ENCODE peak calls at places on chromosomes 4 and X, in nine cellular contexts. B is activated CD4-positive, alpha-beta T cell treated with anti-CD3 and anti-CD28 coated beads for 36 hours; Q is Ammon's horn; W is dermis blood vessel endothelial cell; M is LoVo; C is mucosa of descending colon; A is ovary; K is HTR-8/SVneo; J is cardiac muscle cell. S is an unnamed sample.

GRCh38 chrX:115491766-115492165 is 69.2 kb upstream of the PLS3 start:
- DNase-seq in B (no peak), Q (no peak), W (peak), M (no peak), C (no peak), A (no peak), K (no peak), J (peak), S (no peak)

GRCh38 chr4:108172780-108173598 is 4.3 kb upstream of the LEF1 start:
- DNase-seq in B (peak), Q (no peak), W (peak), M (peak), C (peak), A (peak), K (no peak), J (peak), S (peak)

GRCh38 chr4:20251061-20251795 is 477 bp upstream of the SLIT2 start:
- DNase-seq in B (no peak), Q (no peak), W (no peak), M (no peak), C (no peak), A (no peak), K (no peak), J (peak), S (no peak)

GRCh38 chrX:153726286-153727107 is 1.8 kb downstream of the ABCD1 start:
- DNase-seq in B (peak), Q (peak), W (peak), M (no peak), C (peak), A (peak), K (no peak), J (peak), S (peak)

GRCh38 chr4:120749445-120750151 is 172.9 kb downstream of the PRDM5 start:
- DNase-seq in B (peak), Q (no peak), W (no peak), M (no peak), C (peak), A (no peak), K (no peak), J (no peak), S (no peak)

GRCh38 chr4:48445704-48446103 is 37.4 kb upstream of the SLC10A4 start:
- DNase-seq in B (no peak), Q (no peak), W (peak), M (peak), C (no peak), A (no peak), K (no peak), J (peak), S (peak)

GRCh38 chr4:38939150-38939549 is 71.5 kb downstream of the FAM114A1 start:
- DNase-seq in B (no peak), Q (no peak), W (no peak), M (no peak), C (no peak), A (no peak), K (no peak), J (no peak), S (no peak)

GRCh38 chr4:152698012-152698499 is 18.3 kb upstream of the TMEM154 start:
- DNase-seq in B (no peak), Q (no peak), W (no peak), M (no peak), C (no peak), A (no peak), K (no peak), J (no peak), S (peak)

GRCh38 chr4:15238720-15239119 is 189.1 kb upstream of the C1QTNF7 start:
- DNase-seq in B (peak), Q (peak), W (peak), M (peak), C (no peak), A (peak), K (peak), J (peak), S (peak)

GRCh38 chr4:57063518-57063917 is 46.7 kb downstream of the IGFBP7 start:
- DNase-seq in B (no peak), Q (no peak), W (no peak), M (no peak), C (no peak), A (no peak), K (no peak), J (no peak), S (no peak)

GRCh38 chr4:153785830-153786721 is 2.8 kb downstream of the SFRP2 start:
- DNase-seq in B (no peak), Q (peak), W (peak), M (peak), C (no peak), A (no peak), K (peak), J (peak), S (peak)

GRCh38 chrX:125205084-125205917 is 114.4 kb upstream of the TEX13C start:
- DNase-seq in B (peak), Q (peak), W (no peak), M (no peak), C (peak), A (no peak), K (no peak), J (peak), S (no peak)

GRCh38 chr4:100986360-100986868 is 360.9 kb downstream of the PPP3CA start:
- DNase-seq in B (no peak), Q (no peak), W (no peak), M (peak), C (no peak), A (no peak), K (no peak), J (no peak), S (no peak)

GRCh38 chrX:121671649-121672048 is 624.2 kb downstream of the GLUD2 start:
- DNase-seq in B (no peak), Q (no peak), W (no peak), M (no peak), C (no peak), A (no peak), K (no peak), J (no peak), S (no peak)

GRCh38 chr4:121448231-121448630 is 67.4 kb upstream of the QRFPR start:
- DNase-seq in B (no peak), Q (no peak), W (no peak), M (peak), C (peak), A (no peak), K (no peak), J (no peak), S (peak)

GRCh38 chr4:139279723-139280620 is at the start of gene MGARP:
- DNase-seq in B (peak), Q (peak), W (peak), M (no peak), C (no peak), A (peak), K (peak), J (peak), S (no peak)

GRCh38 chr4:184941671-184942070 is 76.6 kb upstream of the HELT start:
- DNase-seq in B (no peak), Q (no peak), W (no peak), M (no peak), C (no peak), A (no peak), K (no peak), J (no peak), S (no peak)

GRCh38 chr4:3499710-3500109 is 32.5 kb downstream of the LRPAP1 start:
- DNase-seq in B (no peak), Q (no peak), W (no peak), M (no peak), C (no peak), A (no peak), K (no peak), J (no peak), S (no peak)

GRCh38 chrX:120642871-120643270 is 13.0 kb upstream of the C1GALT1C1 start:
- DNase-seq in B (no peak), Q (no peak), W (no peak), M (no peak), C (no peak), A (no peak), K (no peak), J (no peak), S (no peak)

GRCh38 chr4:102598102-102598758 is 97.1 kb downstream of the NFKB1 start:
- DNase-seq in B (no peak), Q (no peak), W (no peak), M (no peak), C (no peak), A (no peak), K (no peak), J (peak), S (peak)

GRCh38 chr4:71230258-71230594 is 108.6 kb upstream of the SLC4A4 start:
- DNase-seq in B (no peak), Q (no peak), W (no peak), M (no peak), C (no peak), A (no peak), K (no peak), J (no peak), S (peak)

GRCh38 chrX:40496728-40497127 is 84.0 kb upstream of the ATP6AP2 start:
- DNase-seq in B (no peak), Q (peak), W (peak), M (no peak), C (no peak), A (no peak), K (no peak), J (peak), S (no peak)

GRCh38 chr4:13546855-13547562 is 2.7 kb upstream of the NKX3-2 start:
- DNase-seq in B (peak), Q (no peak), W (no peak), M (no peak), C (peak), A (no peak), K (no peak), J (no peak), S (no peak)

GRCh38 chr4:123064390-123064789 is 142.0 kb upstream of the NUDT6 start:
- DNase-seq in B (no peak), Q (no peak), W (no peak), M (no peak), C (no peak), A (no peak), K (no peak), J (peak), S (no peak)

GRCh38 chr4:83603130-83603529 is 67.2 kb downstream of the GPAT3 start:
- DNase-seq in B (no peak), Q (no peak), W (no peak), M (no peak), C (no peak), A (no peak), K (no peak), J (no peak), S (no peak)